ENCODE peak calls at places on chromosomes 12 and 14, in seven cellular contexts. One of them, this sample, is unnamed.

GRCh38 chr12:89721291-89721987 is 12.8 kb upstream of the ATP2B1 start:
- DNase-seq in K562: no peak
- DNase-seq in fibroblast of pulmonary artery: no peak
- DNase-seq in cardiac muscle cell: no peak
- DNase-seq in upper lobe of right lung: no peak
- DNase-seq in neural progenitor cell: no peak
- DNase-seq in RWPE2: no peak
- DNase-seq in this sample: peak

GRCh38 chr12:25328082-25328712 is 77.5 kb upstream of the KRAS start:
- DNase-seq in neural progenitor cell: no peak
- DNase-seq in fibroblast of pulmonary artery: peak
- DNase-seq in RWPE2: no peak
- DNase-seq in cardiac muscle cell: peak
- DNase-seq in K562: no peak
- DNase-seq in upper lobe of right lung: no peak
- DNase-seq in this sample: peak

GRCh38 chr12:42140901-42141300 is 3.8 kb downstream of the GXYLT1 start:
- DNase-seq in neural progenitor cell: peak
- DNase-seq in K562: no peak
- DNase-seq in fibroblast of pulmonary artery: peak
- DNase-seq in cardiac muscle cell: peak
- DNase-seq in RWPE2: no peak
- DNase-seq in upper lobe of right lung: no peak
- DNase-seq in this sample: peak

GRCh38 chr14:56514663-56515371 is 64.8 kb upstream of the TMEM260 start:
- DNase-seq in RWPE2: no peak
- DNase-seq in fibroblast of pulmonary artery: peak
- DNase-seq in neural progenitor cell: no peak
- DNase-seq in cardiac muscle cell: peak
- DNase-seq in upper lobe of right lung: no peak
- DNase-seq in K562: peak
- DNase-seq in this sample: no peak

GRCh38 chr12:7638064-7638763 is 27.5 kb downstream of the APOBEC1 start:
- DNase-seq in K562: no peak
- DNase-seq in upper lobe of right lung: no peak
- DNase-seq in neural progenitor cell: peak
- DNase-seq in cardiac muscle cell: no peak
- DNase-seq in fibroblast of pulmonary artery: no peak
- DNase-seq in RWPE2: no peak
- DNase-seq in this sample: peak

GRCh38 chr14:57212919-57213318 is 55.8 kb downstream of the EXOC5 start:
- DNase-seq in upper lobe of right lung: no peak
- DNase-seq in cardiac muscle cell: no peak
- DNase-seq in neural progenitor cell: no peak
- DNase-seq in K562: no peak
- DNase-seq in fibroblast of pulmonary artery: no peak
- DNase-seq in RWPE2: no peak
- DNase-seq in this sample: peak

GRCh38 chr12:123063535-123063934 is 83.1 kb downstream of the ARL6IP4 start:
- DNase-seq in neural progenitor cell: peak
- DNase-seq in fibroblast of pulmonary artery: peak
- DNase-seq in upper lobe of right lung: no peak
- DNase-seq in K562: peak
- DNase-seq in RWPE2: no peak
- DNase-seq in cardiac muscle cell: no peak
- DNase-seq in this sample: no peak

GRCh38 chr14:76666746-76667145 is 94.5 kb upstream of the VASH1 start:
- DNase-seq in cardiac muscle cell: no peak
- DNase-seq in fibroblast of pulmonary artery: no peak
- DNase-seq in K562: no peak
- DNase-seq in upper lobe of right lung: no peak
- DNase-seq in neural progenitor cell: peak
- DNase-seq in RWPE2: no peak
- DNase-seq in this sample: no peak

GRCh38 chr12:110689601-110690430 is 901 bp upstream of the HVCN1 start:
- DNase-seq in fibroblast of pulmonary artery: peak
- DNase-seq in RWPE2: no peak
- DNase-seq in upper lobe of right lung: no peak
- DNase-seq in neural progenitor cell: peak
- DNase-seq in cardiac muscle cell: peak
- DNase-seq in K562: peak
- DNase-seq in this sample: peak

GRCh38 chr12:125185740-125186470 is 120.7 kb downstream of the AACS start:
- DNase-seq in K562: peak
- DNase-seq in neural progenitor cell: peak
- DNase-seq in cardiac muscle cell: peak
- DNase-seq in RWPE2: peak
- DNase-seq in fibroblast of pulmonary artery: peak
- DNase-seq in upper lobe of right lung: peak
- DNase-seq in this sample: peak

GRCh38 chr12:25800101-25800500 is 158.4 kb upstream of the RASSF8 start:
- DNase-seq in neural progenitor cell: no peak
- DNase-seq in RWPE2: no peak
- DNase-seq in fibroblast of pulmonary artery: no peak
- DNase-seq in upper lobe of right lung: no peak
- DNase-seq in K562: no peak
- DNase-seq in cardiac muscle cell: peak
- DNase-seq in this sample: no peak

GRCh38 chr14:52006361-52006760 is 17.0 kb downstream of the RTRAF start:
- DNase-seq in K562: no peak
- DNase-seq in fibroblast of pulmonary artery: no peak
- DNase-seq in neural progenitor cell: no peak
- DNase-seq in RWPE2: no peak
- DNase-seq in cardiac muscle cell: no peak
- DNase-seq in upper lobe of right lung: no peak
- DNase-seq in this sample: no peak

GRCh38 chr12:22477894-22478287 is 66.5 kb downstream of the C2CD5 start:
- DNase-seq in K562: no peak
- DNase-seq in fibroblast of pulmonary artery: peak
- DNase-seq in neural progenitor cell: no peak
- DNase-seq in upper lobe of right lung: no peak
- DNase-seq in RWPE2: no peak
- DNase-seq in cardiac muscle cell: peak
- DNase-seq in this sample: no peak

GRCh38 chr14:95597784-95598204 is 62.9 kb downstream of the GLRX5 start:
- DNase-seq in neural progenitor cell: peak
- DNase-seq in fibroblast of pulmonary artery: peak
- DNase-seq in upper lobe of right lung: no peak
- DNase-seq in cardiac muscle cell: peak
- DNase-seq in RWPE2: no peak
- DNase-seq in K562: no peak
- DNase-seq in this sample: peak
- H3K4me3 ChIP-seq in neural progenitor cell: peak
- H3K4me3 ChIP-seq in fibroblast of pulmonary artery: no peak
- H3K4me3 ChIP-seq in upper lobe of right lung: no peak
- H3K4me3 ChIP-seq in cardiac muscle cell: peak
- H3K4me3 ChIP-seq in RWPE2: no peak
- H3K4me3 ChIP-seq in K562: no peak
- H3K4me3 ChIP-seq in this sample: no peak

GRCh38 chr12:71896171-71896570 is 42.5 kb upstream of the TPH2 start:
- DNase-seq in RWPE2: no peak
- DNase-seq in cardiac muscle cell: no peak
- DNase-seq in neural progenitor cell: no peak
- DNase-seq in upper lobe of right lung: no peak
- DNase-seq in fibroblast of pulmonary artery: no peak
- DNase-seq in K562: no peak
- DNase-seq in this sample: no peak

GRCh38 chr12:71904629-71905028 is 34.0 kb upstream of the TPH2 start:
- DNase-seq in cardiac muscle cell: peak
- DNase-seq in neural progenitor cell: no peak
- DNase-seq in K562: no peak
- DNase-seq in upper lobe of right lung: no peak
- DNase-seq in fibroblast of pulmonary artery: peak
- DNase-seq in RWPE2: no peak
- DNase-seq in this sample: no peak

GRCh38 chr12:71900091-71900490 is 38.6 kb upstream of the TPH2 start:
- DNase-seq in upper lobe of right lung: no peak
- DNase-seq in fibroblast of pulmonary artery: peak
- DNase-seq in RWPE2: no peak
- DNase-seq in neural progenitor cell: no peak
- DNase-seq in K562: peak
- DNase-seq in cardiac muscle cell: peak
- DNase-seq in this sample: peak
- TF ChIP-seq CTCF in upper lobe of right lung: no peak
- TF ChIP-seq CTCF in fibroblast of pulmonary artery: peak
- TF ChIP-seq CTCF in RWPE2: peak
- TF ChIP-seq CTCF in neural progenitor cell: peak
- TF ChIP-seq CTCF in K562: peak
- TF ChIP-seq CTCF in cardiac muscle cell: no peak
- TF ChIP-seq CTCF in this sample: peak

DNA sequence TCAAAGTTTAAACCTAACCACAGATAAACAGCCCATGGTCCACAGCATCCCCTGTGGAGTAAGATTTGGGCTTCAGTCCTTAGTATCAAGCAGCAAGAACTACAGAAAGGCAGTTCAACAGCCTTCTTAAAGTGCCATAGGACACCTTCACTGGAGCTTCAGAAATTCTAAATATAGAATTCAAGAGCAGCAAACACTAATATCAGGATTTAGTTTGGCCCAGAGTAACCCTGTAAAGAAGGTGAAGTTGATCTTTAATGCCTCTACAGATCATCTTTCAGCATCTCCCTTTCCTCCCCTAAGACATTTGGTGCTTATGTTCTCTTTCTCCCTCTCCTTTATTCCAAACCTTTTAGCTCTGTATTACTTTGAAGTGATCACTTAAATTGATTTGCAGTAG is 59.5 kb upstream of the ARHGAP5 start:
- DNase-seq in neural progenitor cell: no peak
- DNase-seq in K562: no peak
- DNase-seq in RWPE2: no peak
- DNase-seq in fibroblast of pulmonary artery: no peak
- DNase-seq in cardiac muscle cell: peak
- DNase-seq in upper lobe of right lung: no peak
- DNase-seq in this sample: no peak
- H3K4me3 ChIP-seq in neural progenitor cell: no peak
- H3K4me3 ChIP-seq in K562: no peak
- H3K4me3 ChIP-seq in RWPE2: no peak
- H3K4me3 ChIP-seq in fibroblast of pulmonary artery: no peak
- H3K4me3 ChIP-seq in cardiac muscle cell: no peak
- H3K4me3 ChIP-seq in upper lobe of right lung: no peak
- H3K4me3 ChIP-seq in this sample: no peak

GRCh38 chr14:101666264-101666663 is 95.2 kb upstream of the PPP2R5C start:
- DNase-seq in RWPE2: no peak
- DNase-seq in upper lobe of right lung: no peak
- DNase-seq in cardiac muscle cell: no peak
- DNase-seq in fibroblast of pulmonary artery: no peak
- DNase-seq in neural progenitor cell: no peak
- DNase-seq in K562: no peak
- DNase-seq in this sample: no peak

GRCh38 chr14:101669629-101670028 is 91.9 kb upstream of the PPP2R5C start:
- DNase-seq in K562: no peak
- DNase-seq in neural progenitor cell: no peak
- DNase-seq in RWPE2: no peak
- DNase-seq in fibroblast of pulmonary artery: no peak
- DNase-seq in upper lobe of right lung: no peak
- DNase-seq in cardiac muscle cell: no peak
- DNase-seq in this sample: no peak

DNA sequence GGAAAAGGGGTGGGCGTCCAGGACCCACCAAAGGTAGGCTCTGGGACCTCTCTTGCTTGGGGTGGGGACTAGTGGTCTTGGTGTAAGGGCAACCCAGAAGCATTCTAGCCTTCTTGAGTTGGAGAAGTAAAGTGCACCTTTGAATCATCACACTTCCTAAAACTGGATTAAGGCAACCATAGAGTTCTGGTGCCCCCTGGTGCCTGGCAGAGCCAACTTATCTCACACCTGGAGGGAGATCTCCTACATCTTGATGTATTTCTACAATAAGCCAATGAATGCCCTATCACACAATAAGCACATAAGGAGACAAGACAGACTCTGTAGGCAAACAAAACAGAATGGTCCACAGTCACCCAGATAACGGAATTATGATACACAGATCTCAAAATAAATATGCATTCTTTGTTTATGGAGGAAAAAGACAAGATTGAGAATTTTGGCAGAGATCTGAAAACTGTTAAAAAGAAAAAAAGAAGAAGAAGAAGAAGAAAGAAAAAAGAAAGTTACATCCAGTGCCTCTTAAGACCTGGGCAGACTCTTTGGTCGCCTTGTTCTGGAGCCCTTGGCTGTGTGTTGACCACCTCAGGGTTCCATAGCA is 95.9 kb upstream of the PPP2R5C start:
- DNase-seq in RWPE2: no peak
- DNase-seq in neural progenitor cell: peak
- DNase-seq in upper lobe of right lung: no peak
- DNase-seq in fibroblast of pulmonary artery: peak
- DNase-seq in K562: peak
- DNase-seq in cardiac muscle cell: peak
- DNase-seq in this sample: peak
- TF ChIP-seq CTCF in RWPE2: peak
- TF ChIP-seq CTCF in neural progenitor cell: peak
- TF ChIP-seq CTCF in upper lobe of right lung: peak
- TF ChIP-seq CTCF in fibroblast of pulmonary artery: peak
- TF ChIP-seq CTCF in K562: peak
- TF ChIP-seq CTCF in cardiac muscle cell: peak
- TF ChIP-seq CTCF in this sample: peak

DNA sequence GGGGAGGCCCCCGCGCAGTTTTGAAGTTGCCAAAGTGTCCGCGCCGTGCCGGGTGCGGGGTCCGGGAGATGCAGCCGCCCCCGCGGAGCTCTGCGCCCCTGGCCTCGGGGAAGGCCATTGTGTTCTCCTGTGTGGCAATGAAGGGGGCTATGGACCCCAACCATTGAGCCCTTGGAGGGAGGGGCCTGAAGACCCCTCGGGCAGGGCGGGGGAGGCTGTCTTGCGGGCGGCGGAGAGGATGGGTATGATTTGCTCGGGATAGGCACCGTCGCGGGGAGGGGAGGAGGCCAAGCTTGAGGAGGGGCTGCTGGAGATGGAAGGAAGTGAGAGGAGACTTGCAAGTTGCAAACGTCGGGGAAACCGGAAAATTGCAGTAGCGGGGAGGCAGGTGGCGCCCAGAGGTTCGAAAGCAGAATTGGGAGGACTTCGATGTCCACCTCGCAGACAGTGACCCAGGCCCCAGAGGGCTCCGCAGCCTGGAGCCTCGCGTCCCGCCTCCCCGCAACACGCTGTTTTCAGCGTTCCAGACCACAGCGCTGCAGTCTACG is 25.4 kb downstream of the BCL11B start:
- DNase-seq in neural progenitor cell: peak
- DNase-seq in RWPE2: no peak
- DNase-seq in cardiac muscle cell: no peak
- DNase-seq in fibroblast of pulmonary artery: no peak
- DNase-seq in upper lobe of right lung: no peak
- DNase-seq in K562: no peak
- DNase-seq in this sample: no peak
- H3K4me3 ChIP-seq in neural progenitor cell: peak
- H3K4me3 ChIP-seq in RWPE2: no peak
- H3K4me3 ChIP-seq in cardiac muscle cell: peak
- H3K4me3 ChIP-seq in fibroblast of pulmonary artery: no peak
- H3K4me3 ChIP-seq in upper lobe of right lung: peak
- H3K4me3 ChIP-seq in K562: no peak
- H3K4me3 ChIP-seq in this sample: peak

GRCh38 chr14:67883717-67884116 is 64.1 kb downstream of the RAD51B start:
- DNase-seq in RWPE2: no peak
- DNase-seq in fibroblast of pulmonary artery: peak
- DNase-seq in cardiac muscle cell: peak
- DNase-seq in K562: no peak
- DNase-seq in upper lobe of right lung: no peak
- DNase-seq in neural progenitor cell: no peak
- DNase-seq in this sample: peak
- TF ChIP-seq CTCF in RWPE2: peak
- TF ChIP-seq CTCF in fibroblast of pulmonary artery: peak
- TF ChIP-seq CTCF in cardiac muscle cell: peak
- TF ChIP-seq CTCF in K562: peak
- TF ChIP-seq CTCF in upper lobe of right lung: peak
- TF ChIP-seq CTCF in neural progenitor cell: peak
- TF ChIP-seq CTCF in this sample: peak

GRCh38 chr14:67999693-68000384 is 180.3 kb downstream of the RAD51B start:
- DNase-seq in K562: no peak
- DNase-seq in cardiac muscle cell: peak
- DNase-seq in RWPE2: no peak
- DNase-seq in fibroblast of pulmonary artery: peak
- DNase-seq in neural progenitor cell: no peak
- DNase-seq in upper lobe of right lung: no peak
- DNase-seq in this sample: peak
- H3K4me3 ChIP-seq in K562: no peak
- H3K4me3 ChIP-seq in cardiac muscle cell: no peak
- H3K4me3 ChIP-seq in RWPE2: no peak
- H3K4me3 ChIP-seq in fibroblast of pulmonary artery: no peak
- H3K4me3 ChIP-seq in neural progenitor cell: no peak
- H3K4me3 ChIP-seq in upper lobe of right lung: no peak
- H3K4me3 ChIP-seq in this sample: no peak